ENCODE peak calls at places on chromosomes 5 and 9, in seven cellular contexts. J, K, S, V, F, N and Z are unnamed samples.

GRCh38 chr9:114377046-114377445 is 10.7 kb downstream of the AKNA start:
- DNase-seq in J (no peak), V (no peak), N (no peak), K (no peak), F (no peak), S (no peak), Z (no peak)

GRCh38 chr5:64767959-64768357 is 533 bp downstream of the SREK1IP1 start:
- DNase-seq in K (no peak), V (no peak), J (no peak), N (no peak), F (no peak), S (peak; percentile 38), Z (no peak)

GRCh38 chr5:163529698-163530097 is 24.3 kb downstream of the MAT2B start:
- DNase-seq in F (no peak), V (no peak), S (no peak), K (peak; percentile 20), J (no peak), N (no peak), Z (no peak)

GRCh38 chr5:176741566-176742211 is 68.7 kb upstream of the UNC5A start:
- DNase-seq in S (no peak), J (no peak), K (no peak), F (no peak), V (no peak), N (peak; percentile 25), Z (no peak)

GRCh38 chr9:130857864-130858730 is 23.0 kb downstream of the ABL1 start:
- DNase-seq in F (no peak), J (peak; percentile 78), K (peak; percentile 88), S (no peak), N (no peak), V (peak; percentile 78), Z (no peak)

GRCh38 chr9:2676466-2676865 is 40.8 kb upstream of the KCNV2 start:
- DNase-seq in J (no peak), K (no peak), S (no peak), V (no peak), F (no peak), N (no peak), Z (no peak)

GRCh38 chr9:136742640-136743391 is at the start of gene LCN10:
- DNase-seq in S (peak; percentile 23), V (no peak), K (no peak), N (no peak), J (no peak), F (no peak), Z (no peak)

GRCh38 chr5:55219770-55220169 is 7.3 kb downstream of the MCIDAS start:
- DNase-seq in V (no peak), S (no peak), F (no peak), J (no peak), N (no peak), K (no peak), Z (no peak)

GRCh38 chr5:78903936-78904335 is 81.2 kb downstream of the ARSB start:
- DNase-seq in N (no peak), V (no peak), S (no peak), J (no peak), F (no peak), K (no peak), Z (no peak)

GRCh38 chr5:151924564-151925395 is at the start of gene GLRA1:
- DNase-seq in N (peak; percentile 56), J (peak; percentile 62), V (peak; percentile 67), K (peak; percentile 62), S (no peak), F (peak; percentile 27), Z (no peak)

GRCh38 chr5:112878760-112879159 is 17.7 kb downstream of the SRP19 start:
- DNase-seq in V (no peak), J (no peak), S (no peak), N (no peak), K (peak; percentile 13), F (no peak), Z (no peak)

GRCh38 chr5:176887252-176887849 is 11.8 kb downstream of the HK3 start:
- DNase-seq in J (no peak), S (no peak), F (no peak), N (no peak), V (peak; percentile 18), K (no peak), Z (no peak)

GRCh38 chr9:19998153-19998552 is 209.3 kb upstream of the SLC24A2 start:
- DNase-seq in K (peak; percentile 41), V (no peak), S (no peak), F (no peak), N (no peak), J (no peak), Z (peak; percentile 29)

GRCh38 chr9:105313238-105313637 is 68.8 kb downstream of the SLC44A1 start:
- DNase-seq in K (no peak), J (no peak), F (no peak), S (no peak), N (no peak), V (no peak), Z (no peak)

GRCh38 chr9:132409828-132410528 is at the start of gene CFAP77:
- DNase-seq in K (peak; percentile 73), V (peak; percentile 69), J (peak; percentile 89), F (peak; percentile 88), N (peak; percentile 68), S (peak; percentile 20), Z (no peak)

GRCh38 chr5:91430949-91431348 is 47.8 kb upstream of the ARRDC3 start:
- DNase-seq in J (no peak), F (no peak), V (no peak), K (no peak), N (no peak), S (no peak), Z (no peak)

GRCh38 chr9:88816141-88816540 is 175.1 kb upstream of the S1PR3 start:
- DNase-seq in J (peak; percentile 65), S (no peak), N (no peak), V (no peak), F (peak; percentile 38), K (peak; percentile 50), Z (no peak)

GRCh38 chr5:37840036-37840909 is at the start of gene GDNF:
- DNase-seq in J (peak; percentile 88), K (peak; percentile 54), S (no peak), N (no peak), F (no peak), V (peak; percentile 45), Z (no peak)